ENCODE peak calls at places on chromosomes 16 and 17, in seven cellular contexts. S, A, U, C, P, R and N are unnamed samples.

GRCh38 chr17:59001158-59001814 is 105.4 kb downstream of the TRIM37 start:
- DNase-seq in S (no peak), A (peak), U (peak), C (peak), P (no peak), R (peak), N (no peak)

GRCh38 chr17:44464037-44464436 is 39.2 kb downstream of the GPATCH8 start:
- DNase-seq in S (peak), A (no peak), U (no peak), C (no peak), P (no peak), R (no peak), N (no peak)

GRCh38 chr16:27424772-27425498 is 23.0 kb downstream of the IL21R start:
- DNase-seq in S (no peak), A (no peak), U (no peak), C (no peak), P (no peak), R (no peak), N (no peak)

GRCh38 chr16:58280846-58281301 is 14.0 kb downstream of the PRSS54 start:
- DNase-seq in S (peak), A (no peak), U (no peak), C (no peak), P (no peak), R (no peak), N (peak)

GRCh38 chr17:2853722-2854580 is 57.7 kb downstream of the RAP1GAP2 start:
- DNase-seq in S (no peak), A (no peak), U (peak), C (no peak), P (no peak), R (no peak), N (peak)

GRCh38 chr17:70040336-70040735 is 34.7 kb upstream of the KCNJ16 start:
- DNase-seq in S (no peak), A (no peak), U (no peak), C (no peak), P (no peak), R (no peak), N (no peak)

GRCh38 chr17:48374650-48375230 is 55.3 kb downstream of the SKAP1 start:
- DNase-seq in S (no peak), A (peak), U (peak), C (no peak), P (peak), R (no peak), N (peak)

GRCh38 chr17:73582821-73583220 is 61.4 kb downstream of the SDK2 start:
- DNase-seq in S (no peak), A (no peak), U (no peak), C (no peak), P (no peak), R (no peak), N (no peak)

GRCh38 chr16:50547944-50548658 is at the start of gene NKD1:
- DNase-seq in S (peak), A (peak), U (peak), C (peak), P (no peak), R (peak), N (peak)

GRCh38 chr16:87461466-87461975 is 31.3 kb downstream of the ZCCHC14 start:
- DNase-seq in S (peak), A (peak), U (peak), C (no peak), P (peak), R (no peak), N (peak)